ENCODE peak calls at places on chromosomes 5 and 9, in five cellular contexts. Q, Y, I, U and F are unnamed samples.

GRCh38 chr5:28967848-28968247 is 1929.5 kb upstream of the CDH9 start:
- DNase-seq in Q (no peak), Y (no peak), I (no peak), U (no peak), F (no peak)

GRCh38 chr5:94375801-94376200 is 242.6 kb downstream of the KIAA0825 start:
- DNase-seq in Q (no peak), Y (no peak), I (no peak), U (no peak), F (no peak)

GRCh38 chr5:12322042-12322441 is 417.8 kb upstream of the CTNND2 start:
- DNase-seq in Q (no peak), Y (no peak), I (no peak), U (no peak), F (no peak)

GRCh38 chr5:111134080-111134479 is 41.9 kb downstream of the WDR36 start:
- DNase-seq in Q (no peak), Y (no peak), I (no peak), U (peak), F (no peak)

GRCh38 chr5:37696190-37697021 is 143.4 kb downstream of the GDNF start:
- DNase-seq in Q (peak), Y (no peak), I (no peak), U (peak), F (no peak)

GRCh38 chr5:149448831-149449714 is 70.0 kb upstream of the IL17B start:
- DNase-seq in Q (no peak), Y (no peak), I (peak), U (no peak), F (peak)

GRCh38 chr5:41526699-41527098 is 16.3 kb upstream of the PLCXD3 start:
- DNase-seq in Q (no peak), Y (no peak), I (no peak), U (no peak), F (no peak)

GRCh38 chr5:146344155-146345118 is 5.8 kb downstream of the POU4F3 start:
- DNase-seq in Q (no peak), Y (no peak), I (no peak), U (no peak), F (peak)

GRCh38 chr9:101601904-101602765 is 7.4 kb upstream of the PPP3R2 start:
- DNase-seq in Q (no peak), Y (no peak), I (no peak), U (peak), F (peak)

GRCh38 chr9:116280529-116280928 is 126.9 kb downstream of the PAPPA start:
- DNase-seq in Q (no peak), Y (no peak), I (no peak), U (peak), F (no peak)

GRCh38 chr9:80191108-80191507 is 619.3 kb downstream of the TLE4 start:
- DNase-seq in Q (no peak), Y (no peak), I (no peak), U (no peak), F (no peak)

GRCh38 chr9:80188579-80188978 is 616.8 kb downstream of the TLE4 start:
- DNase-seq in Q (no peak), Y (no peak), I (no peak), U (no peak), F (no peak)

GRCh38 chr9:80185112-80185738 is 613.5 kb downstream of the TLE4 start:
- DNase-seq in Q (no peak), Y (no peak), I (no peak), U (no peak), F (no peak)
- TF ChIP-seq CTCF in Q (no peak), Y (no peak), I (no peak), U (no peak), F (no peak)

GRCh38 chr5:7762267-7762666 is 88.7 kb downstream of the CFAP90 start:
- DNase-seq in Q (no peak), Y (no peak), I (no peak), U (no peak), F (no peak)
- TF ChIP-seq CTCF in Q (no peak), Y (no peak), I (no peak), U (no peak), F (no peak)

GRCh38 chr9:122110100-122110833 is 17.2 kb upstream of the TTLL11 start:
- DNase-seq in Q (no peak), Y (no peak), I (no peak), U (no peak), F (no peak)

GRCh38 chr9:122109035-122109813 is 16.1 kb upstream of the TTLL11 start:
- DNase-seq in Q (no peak), Y (no peak), I (no peak), U (no peak), F (no peak)

GRCh38 chr9:122113574-122113973 is 20.5 kb upstream of the TTLL11 start:
- DNase-seq in Q (no peak), Y (no peak), I (no peak), U (no peak), F (no peak)

GRCh38 chr9:122111413-122112085 is 18.4 kb upstream of the TTLL11 start:
- DNase-seq in Q (no peak), Y (no peak), I (no peak), U (no peak), F (no peak)

DNA sequence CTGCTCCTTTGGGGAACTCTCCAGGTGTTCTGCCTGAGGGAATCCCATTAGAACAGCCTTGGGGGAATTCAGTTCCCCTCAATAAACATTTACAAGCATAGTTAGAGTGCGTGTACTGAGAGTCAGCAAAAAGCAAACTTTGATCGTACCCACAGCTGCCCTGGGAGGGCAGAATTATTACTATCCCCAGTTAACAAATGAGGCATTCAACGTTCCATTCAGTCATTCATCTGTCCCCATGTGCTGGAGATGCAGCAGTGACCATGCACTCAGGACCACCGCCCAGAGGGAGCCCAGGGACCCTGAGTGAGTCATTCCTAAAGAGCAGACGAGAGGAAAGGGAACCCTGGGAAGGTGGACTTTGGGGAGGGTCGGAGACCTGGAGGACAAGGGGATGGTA is 19.1 kb upstream of the TTLL11 start:
- DNase-seq in Q (no peak), Y (no peak), I (no peak), U (no peak), F (no peak)
- TF ChIP-seq CTCF in Q (no peak), Y (no peak), I (no peak), U (no peak), F (no peak)

GRCh38 chr5:115838885-115839518 is 2.4 kb downstream of the ATG12 start:
- DNase-seq in Q (no peak), Y (peak), I (peak), U (peak), F (no peak)
- TF ChIP-seq CTCF in Q (peak), Y (peak), I (peak), U (peak), F (peak)

DNA sequence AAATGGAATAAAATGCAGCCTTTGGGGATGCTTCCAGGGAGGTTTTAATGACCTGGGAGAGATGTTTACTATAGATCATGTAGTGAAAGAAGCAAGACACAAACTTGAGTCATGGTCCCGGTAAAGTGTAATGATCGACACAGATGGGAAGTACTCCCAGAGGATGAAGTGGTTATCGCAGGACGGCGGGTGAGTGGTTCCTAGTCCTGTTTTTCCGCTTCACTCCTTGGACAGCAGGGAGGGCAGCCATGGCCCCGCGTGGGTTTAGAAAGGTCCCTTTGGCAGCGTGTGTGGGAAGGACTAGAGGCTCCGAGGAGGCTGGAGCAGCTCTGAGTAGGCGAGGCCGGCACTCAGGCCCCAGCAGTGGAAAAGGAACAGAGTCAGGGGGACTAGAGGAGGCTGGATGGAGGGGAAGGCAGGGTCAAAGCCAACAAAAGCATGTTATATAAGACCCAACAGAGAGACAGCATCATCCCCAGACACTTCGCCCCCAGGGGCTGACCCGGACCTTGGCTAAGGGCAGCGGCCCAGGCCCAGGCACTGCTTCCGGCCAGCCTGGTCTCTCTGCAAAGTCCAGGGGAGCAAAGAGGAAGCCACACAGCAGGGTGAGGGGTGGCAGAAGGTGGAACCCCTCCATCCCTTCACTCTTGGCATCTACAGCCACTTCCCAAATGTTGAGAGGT is 49.1 kb upstream of the STXBP1 start:
- DNase-seq in Q (no peak), Y (no peak), I (no peak), U (peak), F (no peak)
- TF ChIP-seq CTCF in Q (no peak), Y (no peak), I (no peak), U (no peak), F (no peak)